ENCODE peak calls at places on chromosomes 6 and 20, in eight cellular contexts. E is ureter; X is GM10248; K is right lobe of liver; F is left ventricle myocardium superior; Y is naive thymus-derived CD8-positive, alpha-beta T cell; Q is ACHN; H is NCI-H1417. O is an unnamed sample.

GRCh38 chr20:51363378-51363777 is 179.1 kb downstream of the NFATC2 start:
- DNase-seq in K (no peak), F (no peak), H (no peak), Q (no peak), E (no peak), X (no peak), Y (no peak), O (no peak)

GRCh38 chr20:14717124-14718004 is 380.0 kb upstream of the FLRT3 start:
- DNase-seq in E (no peak), X (peak; percentile 15), Y (no peak), K (no peak), F (no peak), Q (peak; percentile 23), H (no peak), O (no peak)

GRCh38 chr6:12769556-12770255 is 53.1 kb downstream of the PHACTR1 start:
- DNase-seq in H (no peak), E (no peak), Y (no peak), F (no peak), Q (no peak), X (no peak), K (no peak), O (no peak)

GRCh38 chr6:41939091-41939847 is 2.3 kb downstream of the CCND3 start:
- DNase-seq in Y (no peak), F (peak; percentile 54), H (no peak), Q (no peak), K (peak; percentile 66), X (no peak), E (no peak), O (peak; percentile 66)

GRCh38 chr6:37919417-37920157 is 100.1 kb downstream of the ZFAND3 start:
- DNase-seq in Y (no peak), F (no peak), Q (no peak), H (no peak), E (no peak), X (no peak), K (no peak), O (no peak)

GRCh38 chr6:1766663-1767062 is 156.9 kb downstream of the FOXC1 start:
- DNase-seq in E (no peak), X (no peak), F (no peak), H (no peak), Q (no peak), K (no peak), Y (no peak), O (no peak)

GRCh38 chr6:10386260-10386659 is 28.6 kb downstream of the TFAP2A start:
- DNase-seq in H (no peak), X (no peak), Y (no peak), F (no peak), Q (no peak), K (no peak), E (no peak), O (no peak)

GRCh38 chr6:139336488-139336887 is 38.0 kb downstream of the CITED2 start:
- DNase-seq in E (no peak), F (peak; percentile 60), K (no peak), H (no peak), Y (no peak), Q (no peak), X (no peak), O (peak; percentile 21)